ENCODE peak calls at places on chromosomes 16 and 17, in eight cellular contexts. F is lower lobe of right lung, H is neural crest cell, T is fibroblast of lung, P is pancreas, Q is IMR-90, X is body of pancreas, C is Calu3. O is an unnamed sample.

GRCh38 chr17:12983986-12984932 is 33.6 kb downstream of the ELAC2 start:
- DNase-seq in H (no peak), F (no peak), P (no peak), T (peak; percentile 97), Q (peak; percentile 96), C (no peak), X (peak; percentile 45), O (no peak)

GRCh38 chr17:7632492-7632894 is 2.6 kb downstream of the SHBG start:
- DNase-seq in C (peak; percentile 25), F (peak; percentile 48), T (peak; percentile 64), X (peak; percentile 52), Q (peak; percentile 54), H (no peak), P (no peak), O (peak; percentile 46)

GRCh38 chr17:74792586-74792985 is 16.4 kb upstream of the NAT9 start:
- DNase-seq in C (no peak), H (no peak), Q (no peak), F (no peak), T (no peak), P (no peak), X (no peak), O (no peak)

GRCh38 chr17:75602644-75603043 is 15.0 kb downstream of the MYO15B start:
- DNase-seq in X (no peak), C (no peak), F (no peak), H (no peak), Q (no peak), T (no peak), P (no peak), O (no peak)

GRCh38 chr16:16073884-16074781 is 124.7 kb downstream of the ABCC1 start:
- DNase-seq in X (peak; percentile 54), H (no peak), Q (peak; percentile 90), C (peak; percentile 90), P (no peak), T (peak; percentile 79), F (peak; percentile 73), O (no peak)

GRCh38 chr16:51287231-51287630 is 136.2 kb upstream of the SALL1 start:
- DNase-seq in P (no peak), T (no peak), H (no peak), Q (no peak), X (no peak), F (no peak), C (no peak), O (no peak)

GRCh38 chr16:67356372-67356771 is 29.8 kb downstream of the LRRC36 start:
- DNase-seq in H (no peak), P (no peak), X (no peak), C (no peak), T (no peak), F (no peak), Q (no peak), O (no peak)

GRCh38 chr17:77609553-77610517 is 348.7 kb upstream of the TNRC6C start:
- DNase-seq in F (no peak), X (no peak), C (no peak), Q (no peak), T (peak; percentile 17), P (no peak), H (no peak), O (no peak)

GRCh38 chr16:11105038-11105903 is 150.7 kb downstream of the SOCS1 start:
- DNase-seq in X (no peak), P (no peak), T (peak; percentile 97), H (no peak), F (no peak), C (no peak), Q (peak; percentile 98), O (peak; percentile 17)

GRCh38 chr16:89373355-89374110 is 116.8 kb downstream of the ANKRD11 start:
- DNase-seq in X (no peak), T (peak; percentile 60), C (no peak), P (no peak), Q (peak; percentile 55), F (no peak), H (no peak), O (no peak)
- TF ChIP-seq CTCF in X (no peak), T (no peak), C (no peak), P (no peak), Q (no peak), F (no peak), H (no peak), O (no peak)

DNA sequence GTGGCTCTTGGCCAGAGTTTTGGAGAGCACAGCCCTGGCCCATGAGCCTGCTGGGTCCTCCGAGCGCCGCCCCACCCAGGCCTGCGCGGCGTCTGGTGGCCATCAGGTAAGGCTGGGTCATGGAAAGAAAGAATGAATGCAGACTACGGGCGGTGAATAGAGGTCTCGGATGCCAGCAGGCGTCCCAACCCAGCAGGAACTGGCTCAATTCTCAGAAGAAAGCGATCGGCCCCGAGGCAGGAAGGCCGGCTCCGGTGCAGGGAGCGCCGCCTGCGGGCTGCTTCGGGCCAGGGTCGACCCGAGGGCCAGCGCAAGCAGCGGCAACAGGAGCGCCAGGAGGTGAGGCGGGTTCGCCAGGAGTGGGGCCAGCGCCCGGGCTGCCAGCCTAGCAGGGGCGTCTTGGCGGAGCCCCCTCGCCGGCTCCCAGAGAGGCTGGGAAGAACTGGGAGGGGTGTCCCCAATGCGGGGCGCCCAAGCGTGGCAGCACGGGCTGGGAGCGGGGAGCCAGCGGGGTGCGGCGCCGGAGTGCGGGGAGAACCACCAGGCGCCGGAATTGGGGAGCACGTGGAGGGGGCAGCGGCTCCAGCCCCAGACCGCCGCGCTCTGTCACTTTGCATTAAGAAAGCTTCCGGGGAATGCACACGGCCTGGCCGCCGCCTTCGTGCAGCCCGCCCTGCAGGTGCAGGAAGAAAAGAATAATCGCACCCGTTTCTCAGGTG is 7.1 kb upstream of the TMC5 start:
- DNase-seq in H (peak; percentile 45), F (peak; percentile 80), T (no peak), C (peak; percentile 85), X (peak; percentile 32), P (peak; percentile 75), Q (no peak), O (no peak)
- TF ChIP-seq CTCF in H (peak; percentile 50), F (peak; percentile 54), T (peak; percentile 34), C (no peak), X (peak; percentile 14), P (no peak), Q (no peak), O (no peak)

GRCh38 chr16:57939872-57940224 is 31.1 kb downstream of the CNGB1 start:
- DNase-seq in C (no peak), Q (no peak), H (no peak), X (no peak), F (no peak), T (no peak), P (no peak), O (no peak)

GRCh38 chr16:57938484-57938883 is 32.4 kb downstream of the CNGB1 start:
- DNase-seq in X (no peak), Q (no peak), C (no peak), H (no peak), F (no peak), P (no peak), T (no peak), O (no peak)

GRCh38 chr16:57940382-57940966 is 30.5 kb downstream of the CNGB1 start:
- DNase-seq in H (no peak), C (no peak), T (no peak), P (no peak), X (no peak), F (no peak), Q (no peak), O (no peak)

GRCh38 chr16:57937861-57938260 is 33.1 kb downstream of the CNGB1 start:
- DNase-seq in F (no peak), T (no peak), X (no peak), P (no peak), C (no peak), Q (no peak), H (no peak), O (no peak)

GRCh38 chr16:57938936-57939871 is 31.7 kb downstream of the CNGB1 start:
- DNase-seq in X (peak; percentile 32), C (peak; percentile 48), Q (peak; percentile 20), H (no peak), T (peak; percentile 65), P (no peak), F (peak; percentile 83), O (no peak)
- TF ChIP-seq CTCF in X (no peak), C (no peak), Q (no peak), H (no peak), T (peak; percentile 6), P (no peak), F (peak; percentile 15), O (no peak)

GRCh38 chr17:81258292-81258691 is 19.2 kb downstream of the NDUFAF8 start:
- DNase-seq in F (no peak), C (no peak), X (no peak), T (no peak), H (no peak), Q (no peak), P (no peak), O (no peak)
- TF ChIP-seq CTCF in F (no peak), C (no peak), X (no peak), T (no peak), H (no peak), Q (no peak), P (no peak), O (no peak)

GRCh38 chr16:64269756-64270155 is 852.1 kb downstream of the CDH11 start:
- DNase-seq in Q (peak; percentile 19), H (no peak), C (no peak), F (no peak), T (peak; percentile 72), P (no peak), X (no peak), O (no peak)
- TF ChIP-seq CTCF in Q (no peak), H (no peak), C (no peak), F (no peak), T (no peak), P (no peak), X (no peak), O (no peak)

GRCh38 chr17:2056221-2057129 is 1.6 kb downstream of the HIC1 start:
- DNase-seq in X (peak; percentile 47), C (no peak), P (peak; percentile 75), H (no peak), Q (peak; percentile 64), T (peak; percentile 74), F (peak; percentile 60), O (no peak)
- TF ChIP-seq CTCF in X (no peak), C (no peak), P (no peak), H (no peak), Q (peak; percentile 6), T (no peak), F (no peak), O (no peak)

GRCh38 chr16:53131363-53132071 is 76.7 kb downstream of the CHD9 start:
- DNase-seq in Q (peak; percentile 31), C (peak; percentile 56), X (peak; percentile 63), T (peak; percentile 40), H (peak; percentile 24), P (peak; percentile 80), F (peak; percentile 79), O (no peak)
- TF ChIP-seq CTCF in Q (no peak), C (no peak), X (no peak), T (no peak), H (no peak), P (no peak), F (no peak), O (no peak)